ENCODE peak calls at places on chromosomes 7 and 10, in ten cellular contexts. E is NCI-H748 treated with DMSO at 0.1 percent for 48 hours; M is NCI-H510A; I is psoas muscle; H is endodermal cell; K is BE2C; T is stimulated activated CD8-positive, alpha-beta memory T cell treated with anti-CD3 and anti-CD28 coated beads, Interleukin-12 subunit alpha, Interleukin-12 subunit beta, amount 100 ng/mL, for 4 hours; B is GM13976; P is activated CD4-positive, alpha-beta T cell treated with anti-CD3 and anti-CD28 coated beads for 24 hours; J is amygdala. Z is an unnamed sample.

GRCh38 chr7:514651-515598 is 4.7 kb downstream of the PDGFA start:
- DNase-seq in E (no peak), M (no peak), I (no peak), H (peak), K (no peak), T (no peak), B (no peak), P (no peak), J (peak), Z (no peak)

GRCh38 chr7:87510430-87510875 is 35.0 kb upstream of the ABCB4 start:
- DNase-seq in E (peak), M (no peak), I (no peak), H (no peak), K (peak), T (no peak), B (no peak), P (no peak), J (no peak), Z (no peak)

GRCh38 chr10:64733980-64734379 is 1212.8 kb downstream of the REEP3 start:
- DNase-seq in E (peak), M (no peak), I (no peak), H (peak), K (peak), T (no peak), B (peak), P (no peak), J (no peak), Z (no peak)

GRCh38 chr7:74187915-74188675 is 13.9 kb downstream of the EIF4H start:
- DNase-seq in E (no peak), M (no peak), I (no peak), H (no peak), K (no peak), T (no peak), B (no peak), P (no peak), J (no peak), Z (no peak)

GRCh38 chr7:78924581-78924980 is 528.9 kb downstream of the MAGI2 start:
- DNase-seq in E (peak), M (no peak), I (no peak), H (no peak), K (no peak), T (no peak), B (no peak), P (no peak), J (no peak), Z (no peak)

GRCh38 chr7:80984619-80985018 is 65.8 kb upstream of the SEMA3C start:
- DNase-seq in E (no peak), M (no peak), I (no peak), H (no peak), K (no peak), T (no peak), B (no peak), P (no peak), J (no peak), Z (no peak)

GRCh38 chr7:153188630-153189029 is 429.1 kb downstream of the ACTR3B start:
- DNase-seq in E (no peak), M (no peak), I (no peak), H (no peak), K (no peak), T (no peak), B (no peak), P (no peak), J (no peak), Z (peak)

GRCh38 chr10:113752553-113752952 is 1.1 kb downstream of the PLEKHS1 start:
- DNase-seq in E (no peak), M (no peak), I (no peak), H (no peak), K (no peak), T (no peak), B (no peak), P (no peak), J (no peak), Z (no peak)

GRCh38 chr7:18778594-18778993 is 283.0 kb downstream of the HDAC9 start:
- DNase-seq in E (no peak), M (no peak), I (no peak), H (no peak), K (no peak), T (no peak), B (no peak), P (no peak), J (no peak), Z (no peak)

GRCh38 chr10:68423522-68423921 is 16.4 kb upstream of the RUFY2 start:
- DNase-seq in E (no peak), M (no peak), I (no peak), H (no peak), K (no peak), T (peak), B (no peak), P (peak), J (no peak), Z (no peak)

GRCh38 chr7:134954197-134955082 is 31.9 kb upstream of the AGBL3 start:
- DNase-seq in E (no peak), M (no peak), I (no peak), H (no peak), K (no peak), T (no peak), B (peak), P (no peak), J (no peak), Z (no peak)

GRCh38 chr7:47441796-47442744 is 139.8 kb downstream of the TNS3 start:
- DNase-seq in E (no peak), M (no peak), I (no peak), H (no peak), K (no peak), T (no peak), B (no peak), P (no peak), J (no peak), Z (no peak)

GRCh38 chr7:110224643-110225042 is 866.3 kb upstream of the LRRN3 start:
- DNase-seq in E (no peak), M (no peak), I (no peak), H (no peak), K (no peak), T (no peak), B (no peak), P (no peak), J (no peak), Z (no peak)

GRCh38 chr7:118068-118802 is 74.1 kb upstream of the FAM20C start:
- DNase-seq in E (no peak), M (no peak), I (no peak), H (no peak), K (no peak), T (no peak), B (no peak), P (no peak), J (no peak), Z (no peak)

GRCh38 chr7:1059200-1060091 is 15.1 kb downstream of the GPR146 start:
- DNase-seq in E (no peak), M (no peak), I (peak), H (peak), K (no peak), T (no peak), B (no peak), P (no peak), J (no peak), Z (no peak)

GRCh38 chr10:110431659-110432058 is 66.0 kb upstream of the DUSP5 start:
- DNase-seq in E (no peak), M (no peak), I (peak), H (peak), K (no peak), T (no peak), B (no peak), P (no peak), J (no peak), Z (no peak)

GRCh38 chr7:27462575-27463270 is 200.0 kb downstream of the HIBADH start:
- DNase-seq in E (no peak), M (no peak), I (no peak), H (no peak), K (no peak), T (no peak), B (no peak), P (no peak), J (no peak), Z (no peak)

GRCh38 chr10:99698504-99699080 is 33.3 kb downstream of the COX15 start:
- DNase-seq in E (no peak), M (no peak), I (no peak), H (peak), K (no peak), T (no peak), B (no peak), P (no peak), J (no peak), Z (no peak)

GRCh38 chr10:13788320-13788600 is 201.5 kb downstream of the PRPF18 start:
- DNase-seq in E (no peak), M (no peak), I (no peak), H (no peak), K (no peak), T (no peak), B (no peak), P (no peak), J (no peak), Z (no peak)

GRCh38 chr7:147438216-147438615 is 1152.3 kb upstream of the C7orf33 start:
- DNase-seq in E (no peak), M (no peak), I (no peak), H (no peak), K (no peak), T (no peak), B (no peak), P (no peak), J (no peak), Z (no peak)

GRCh38 chr10:1571587-1572237 is 165.6 kb downstream of the ADARB2 start:
- DNase-seq in E (no peak), M (no peak), I (no peak), H (no peak), K (no peak), T (no peak), B (no peak), P (no peak), J (no peak), Z (no peak)

GRCh38 chr10:58140706-58141347 is 126.9 kb downstream of the IPMK start:
- DNase-seq in E (no peak), M (no peak), I (no peak), H (peak), K (no peak), T (no peak), B (no peak), P (no peak), J (no peak), Z (no peak)

GRCh38 chr10:72272689-72273409 is 875 bp upstream of the DDIT4 start:
- DNase-seq in E (peak), M (peak), I (peak), H (peak), K (peak), T (no peak), B (peak), P (no peak), J (peak), Z (no peak)

GRCh38 chr10:4260483-4260882 is 475.5 kb upstream of the KLF6 start:
- DNase-seq in E (no peak), M (no peak), I (no peak), H (no peak), K (no peak), T (no peak), B (no peak), P (no peak), J (no peak), Z (no peak)

GRCh38 chr10:49230004-49230403 is 41.8 kb upstream of the TMEM273 start:
- DNase-seq in E (peak), M (peak), I (no peak), H (no peak), K (no peak), T (no peak), B (no peak), P (no peak), J (no peak), Z (no peak)

GRCh38 chr7:51040777-51041176 is 258.1 kb upstream of the GRB10 start:
- DNase-seq in E (no peak), M (no peak), I (no peak), H (no peak), K (no peak), T (no peak), B (no peak), P (no peak), J (no peak), Z (no peak)

GRCh38 chr10:62336404-62336803 is 37.8 kb upstream of the ZNF365 start:
- DNase-seq in E (no peak), M (no peak), I (no peak), H (peak), K (no peak), T (no peak), B (no peak), P (no peak), J (no peak), Z (no peak)

GRCh38 chr7:16564909-16565426 is 38.3 kb downstream of the LRRC72 start:
- DNase-seq in E (peak), M (no peak), I (no peak), H (no peak), K (no peak), T (no peak), B (peak), P (no peak), J (no peak), Z (peak)

GRCh38 chr7:130875265-130875741 is 141.3 kb upstream of the KLF14 start:
- DNase-seq in E (no peak), M (no peak), I (peak), H (peak), K (peak), T (no peak), B (peak), P (no peak), J (no peak), Z (no peak)

GRCh38 chr10:131850490-131850880 is 50.3 kb upstream of the PPP2R2D start:
- DNase-seq in E (no peak), M (no peak), I (no peak), H (no peak), K (no peak), T (no peak), B (no peak), P (no peak), J (no peak), Z (no peak)

GRCh38 chr10:132133449-132134291 is 53.1 kb upstream of the DPYSL4 start:
- DNase-seq in E (no peak), M (no peak), I (peak), H (no peak), K (peak), T (no peak), B (no peak), P (no peak), J (no peak), Z (no peak)

GRCh38 chr7:153604-154003 is 38.8 kb upstream of the FAM20C start:
- DNase-seq in E (no peak), M (no peak), I (peak), H (no peak), K (no peak), T (no peak), B (no peak), P (no peak), J (no peak), Z (no peak)

GRCh38 chr10:100373298-100374136 is 26.5 kb downstream of the SCD start:
- DNase-seq in E (peak), M (peak), I (peak), H (peak), K (peak), T (peak), B (peak), P (peak), J (peak), Z (peak)

GRCh38 chr7:1975581-1975980 is 257.2 kb downstream of the MAD1L1 start:
- DNase-seq in E (no peak), M (no peak), I (peak), H (no peak), K (peak), T (no peak), B (no peak), P (no peak), J (no peak), Z (no peak)

GRCh38 chr10:102312683-102313082 is 67.4 kb downstream of the GBF1 start:
- DNase-seq in E (no peak), M (no peak), I (no peak), H (no peak), K (no peak), T (no peak), B (no peak), P (no peak), J (no peak), Z (peak)